ENCODE peak calls at places on chromosomes 11 and 22, in five cellular contexts. One of them, this sample, is unnamed.

GRCh38 chr11:95387319-95387718 is 156.3 kb upstream of the SESN3 start:
- DNase-seq in trophoblast cell: no peak
- DNase-seq in H1: no peak
- DNase-seq in H9: no peak
- DNase-seq in mesenchymal stem cell: no peak
- DNase-seq in this sample: no peak

GRCh38 chr11:2325719-2326118 is 23.9 kb downstream of the TSPAN32 start:
- DNase-seq in trophoblast cell: peak
- DNase-seq in H9: no peak
- DNase-seq in mesenchymal stem cell: no peak
- DNase-seq in H1: no peak
- DNase-seq in this sample: no peak

GRCh38 chr22:31447337-31447736 is 42.3 kb downstream of the EIF4ENIF1 start:
- DNase-seq in mesenchymal stem cell: no peak
- DNase-seq in H9: no peak
- DNase-seq in H1: no peak
- DNase-seq in trophoblast cell: no peak
- DNase-seq in this sample: no peak

GRCh38 chr11:70326365-70326803 is 55.9 kb downstream of the PPFIA1 start:
- DNase-seq in H1: no peak
- DNase-seq in trophoblast cell: no peak
- DNase-seq in mesenchymal stem cell: peak
- DNase-seq in H9: no peak
- DNase-seq in this sample: no peak

GRCh38 chr22:46070722-46071450 is 79.4 kb upstream of the PPARA start:
- DNase-seq in H1: peak
- DNase-seq in H9: peak
- DNase-seq in trophoblast cell: no peak
- DNase-seq in mesenchymal stem cell: peak
- DNase-seq in this sample: no peak

GRCh38 chr11:5815534-5815933 is 6.8 kb downstream of the OR52N2 start:
- DNase-seq in H9: no peak
- DNase-seq in trophoblast cell: no peak
- DNase-seq in mesenchymal stem cell: no peak
- DNase-seq in H1: no peak
- DNase-seq in this sample: no peak

GRCh38 chr11:107561688-107562087 is 3.8 kb downstream of the ALKBH8 start:
- DNase-seq in mesenchymal stem cell: peak
- DNase-seq in trophoblast cell: peak
- DNase-seq in H1: no peak
- DNase-seq in H9: no peak
- DNase-seq in this sample: no peak

GRCh38 chr11:130209128-130209932 is 49.7 kb downstream of the ST14 start:
- DNase-seq in H9: peak
- DNase-seq in H1: peak
- DNase-seq in mesenchymal stem cell: no peak
- DNase-seq in trophoblast cell: no peak
- DNase-seq in this sample: no peak

GRCh38 chr22:49448546-49448945 is 379.1 kb downstream of the BRD1 start:
- DNase-seq in H9: no peak
- DNase-seq in H1: no peak
- DNase-seq in trophoblast cell: no peak
- DNase-seq in mesenchymal stem cell: no peak
- DNase-seq in this sample: no peak

GRCh38 chr22:21450320-21450831 is 16.8 kb upstream of the TMEM191C start:
- DNase-seq in H1: peak
- DNase-seq in trophoblast cell: no peak
- DNase-seq in mesenchymal stem cell: no peak
- DNase-seq in H9: peak
- DNase-seq in this sample: no peak

GRCh38 chr22:19871023-19871844 is 16.6 kb upstream of the GNB1L start:
- DNase-seq in H9: no peak
- DNase-seq in mesenchymal stem cell: no peak
- DNase-seq in trophoblast cell: no peak
- DNase-seq in H1: peak
- DNase-seq in this sample: no peak

GRCh38 chr11:20467458-20468185 is 80.1 kb downstream of the PRMT3 start:
- DNase-seq in trophoblast cell: no peak
- DNase-seq in mesenchymal stem cell: no peak
- DNase-seq in H1: no peak
- DNase-seq in H9: no peak
- DNase-seq in this sample: no peak

GRCh38 chr11:121722431-121723256 is 269.9 kb upstream of the SORL1-AS1 start:
- DNase-seq in H1: peak
- DNase-seq in H9: peak
- DNase-seq in trophoblast cell: no peak
- DNase-seq in mesenchymal stem cell: peak
- DNase-seq in this sample: peak

GRCh38 chr22:45218974-45219373 is 21.7 kb downstream of the KIAA0930 start:
- DNase-seq in H9: no peak
- DNase-seq in mesenchymal stem cell: peak
- DNase-seq in trophoblast cell: peak
- DNase-seq in H1: no peak
- DNase-seq in this sample: no peak

GRCh38 chr11:65862941-65863888 is 3.0 kb downstream of the MUS81 start:
- DNase-seq in H1: no peak
- DNase-seq in trophoblast cell: no peak
- DNase-seq in mesenchymal stem cell: no peak
- DNase-seq in H9: peak
- DNase-seq in this sample: no peak

GRCh38 chr11:43984519-43985385 is 42.3 kb downstream of the C11orf96 start:
- DNase-seq in mesenchymal stem cell: no peak
- DNase-seq in trophoblast cell: no peak
- DNase-seq in H9: no peak
- DNase-seq in H1: no peak
- DNase-seq in this sample: no peak

GRCh38 chr11:34680918-34681554 is 60.1 kb downstream of the EHF start:
- DNase-seq in H9: no peak
- DNase-seq in trophoblast cell: no peak
- DNase-seq in H1: no peak
- DNase-seq in mesenchymal stem cell: peak
- DNase-seq in this sample: no peak
- H2BK12ac ChIP-seq in H9: no peak
- H2BK12ac ChIP-seq in trophoblast cell: no peak
- H2BK12ac ChIP-seq in H1: peak
- H2BK12ac ChIP-seq in mesenchymal stem cell: no peak
- H2BK12ac ChIP-seq in this sample: no peak

GRCh38 chr11:61892085-61892370 is 683 bp upstream of the FADS3 start:
- DNase-seq in H9: no peak
- DNase-seq in H1: no peak
- DNase-seq in trophoblast cell: no peak
- DNase-seq in mesenchymal stem cell: no peak
- DNase-seq in this sample: no peak
- H2AFZ ChIP-seq in H9: no peak
- H2AFZ ChIP-seq in H1: peak
- H2AFZ ChIP-seq in trophoblast cell: no peak
- H2AFZ ChIP-seq in mesenchymal stem cell: peak
- H2AFZ ChIP-seq in this sample: peak

DNA sequence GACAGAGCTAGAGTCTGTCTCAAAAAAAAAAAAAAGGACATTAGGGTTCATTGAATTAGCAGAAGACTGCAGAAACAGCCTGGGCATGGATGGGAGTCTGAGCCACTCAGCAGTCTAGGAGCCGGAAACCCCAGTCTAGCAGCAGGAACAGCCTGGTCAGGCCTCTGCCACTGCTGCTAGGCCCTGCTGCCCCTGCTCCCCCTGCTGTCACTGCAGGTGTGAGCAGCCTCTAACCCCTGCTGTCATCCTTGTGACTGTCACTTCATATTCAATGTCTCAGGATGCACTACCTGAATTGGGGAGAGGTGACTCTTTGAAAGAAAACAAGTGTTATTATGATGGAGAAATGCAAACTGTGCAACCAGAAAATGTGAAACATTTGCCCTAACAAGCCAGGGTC is 7.0 kb upstream of the DDX17 start:
- DNase-seq in H1: no peak
- DNase-seq in trophoblast cell: no peak
- DNase-seq in H9: peak
- DNase-seq in mesenchymal stem cell: no peak
- DNase-seq in this sample: no peak
- H2BK12ac ChIP-seq in H1: no peak
- H2BK12ac ChIP-seq in trophoblast cell: no peak
- H2BK12ac ChIP-seq in H9: no peak
- H2BK12ac ChIP-seq in mesenchymal stem cell: no peak
- H2BK12ac ChIP-seq in this sample: no peak

GRCh38 chr11:101885631-101886030 is 29.2 kb upstream of the CEP126 start:
- DNase-seq in trophoblast cell: no peak
- DNase-seq in H1: no peak
- DNase-seq in H9: no peak
- DNase-seq in mesenchymal stem cell: no peak
- DNase-seq in this sample: no peak

GRCh38 chr11:101881586-101881985 is 33.2 kb upstream of the CEP126 start:
- DNase-seq in trophoblast cell: no peak
- DNase-seq in H9: no peak
- DNase-seq in mesenchymal stem cell: no peak
- DNase-seq in H1: no peak
- DNase-seq in this sample: no peak

GRCh38 chr11:101880208-101880607 is 34.6 kb upstream of the CEP126 start:
- DNase-seq in mesenchymal stem cell: peak
- DNase-seq in trophoblast cell: no peak
- DNase-seq in H1: no peak
- DNase-seq in H9: no peak
- DNase-seq in this sample: no peak
- H2AFZ ChIP-seq in mesenchymal stem cell: no peak
- H2AFZ ChIP-seq in trophoblast cell: no peak
- H2AFZ ChIP-seq in H1: peak
- H2AFZ ChIP-seq in H9: peak
- H2AFZ ChIP-seq in this sample: peak

This sample was measured in neuronal stem cell.